ENCODE peak calls at places on chromosomes 11 and 22, in seven cellular contexts. One of them, this sample, is unnamed. For H3K36me3, the result is how much of the 10 kb centered on the place peaks cover.

GRCh38 chr11:33701302-33701701 is 676 bp upstream of the C11orf91 start:
- DNase-seq in lung: no peak
- DNase-seq in endodermal cell: no peak
- DNase-seq in lower lobe of right lung: no peak
- DNase-seq in fibroblast of lung: peak
- DNase-seq in body of pancreas: no peak
- DNase-seq in Peyer's patch: no peak
- DNase-seq in this sample: peak

GRCh38 chr11:82969811-82970210 is 68.3 kb downstream of the DDIAS start:
- DNase-seq in lung: no peak
- DNase-seq in endodermal cell: no peak
- DNase-seq in lower lobe of right lung: no peak
- DNase-seq in fibroblast of lung: no peak
- DNase-seq in body of pancreas: no peak
- DNase-seq in Peyer's patch: no peak
- DNase-seq in this sample: no peak

GRCh38 chr11:70099578-70100282 is 21.6 kb downstream of the ANO1 start:
- DNase-seq in lung: no peak
- DNase-seq in endodermal cell: no peak
- DNase-seq in lower lobe of right lung: no peak
- DNase-seq in fibroblast of lung: peak
- DNase-seq in body of pancreas: no peak
- DNase-seq in Peyer's patch: no peak
- DNase-seq in this sample: peak

GRCh38 chr22:44578115-44578457 is 80.1 kb upstream of the RTL6 start:
- DNase-seq in lung: no peak
- DNase-seq in endodermal cell: no peak
- DNase-seq in lower lobe of right lung: peak
- DNase-seq in fibroblast of lung: no peak
- DNase-seq in body of pancreas: no peak
- DNase-seq in Peyer's patch: no peak
- DNase-seq in this sample: no peak

GRCh38 chr11:94100253-94100652 is 28.4 kb upstream of the PANX1 start:
- DNase-seq in lung: no peak
- DNase-seq in endodermal cell: no peak
- DNase-seq in lower lobe of right lung: no peak
- DNase-seq in fibroblast of lung: no peak
- DNase-seq in body of pancreas: no peak
- DNase-seq in Peyer's patch: no peak
- DNase-seq in this sample: no peak

GRCh38 chr22:42844756-42845155 is 12.3 kb downstream of the ARFGAP3 start:
- DNase-seq in lung: no peak
- DNase-seq in endodermal cell: no peak
- DNase-seq in lower lobe of right lung: no peak
- DNase-seq in fibroblast of lung: no peak
- DNase-seq in body of pancreas: no peak
- DNase-seq in Peyer's patch: no peak
- DNase-seq in this sample: no peak

GRCh38 chr11:35036642-35037041 is 102.3 kb upstream of the CD44 start:
- DNase-seq in lung: no peak
- DNase-seq in endodermal cell: no peak
- DNase-seq in lower lobe of right lung: no peak
- DNase-seq in fibroblast of lung: no peak
- DNase-seq in body of pancreas: no peak
- DNase-seq in Peyer's patch: no peak
- DNase-seq in this sample: no peak

GRCh38 chr11:121241300-121242176 is 51.0 kb upstream of the SC5D start:
- DNase-seq in lung: no peak
- DNase-seq in endodermal cell: peak
- DNase-seq in lower lobe of right lung: no peak
- DNase-seq in fibroblast of lung: no peak
- DNase-seq in body of pancreas: no peak
- DNase-seq in Peyer's patch: no peak
- DNase-seq in this sample: no peak

GRCh38 chr22:48227341-48228018 is 1465.0 kb downstream of the TBC1D22A start:
- DNase-seq in lung: peak
- DNase-seq in endodermal cell: no peak
- DNase-seq in lower lobe of right lung: no peak
- DNase-seq in fibroblast of lung: no peak
- DNase-seq in body of pancreas: no peak
- DNase-seq in Peyer's patch: no peak
- DNase-seq in this sample: no peak

GRCh38 chr11:93904711-93905110 is 54.3 kb upstream of the VSTM5 start:
- DNase-seq in lung: no peak
- DNase-seq in endodermal cell: no peak
- DNase-seq in lower lobe of right lung: no peak
- DNase-seq in fibroblast of lung: peak
- DNase-seq in body of pancreas: no peak
- DNase-seq in Peyer's patch: no peak
- DNase-seq in this sample: no peak

GRCh38 chr11:61978703-61979661 is 11.5 kb upstream of the FTH1 start:
- DNase-seq in lung: no peak
- DNase-seq in endodermal cell: no peak
- DNase-seq in lower lobe of right lung: no peak
- DNase-seq in fibroblast of lung: peak
- DNase-seq in body of pancreas: peak
- DNase-seq in Peyer's patch: peak
- DNase-seq in this sample: no peak

GRCh38 chr11:76172583-76172982 is 33.7 kb downstream of the WNT11 start:
- DNase-seq in lung: no peak
- DNase-seq in endodermal cell: no peak
- DNase-seq in lower lobe of right lung: no peak
- DNase-seq in fibroblast of lung: peak
- DNase-seq in body of pancreas: no peak
- DNase-seq in Peyer's patch: no peak
- DNase-seq in this sample: no peak

GRCh38 chr11:126988655-126989054 is 11.9 kb downstream of the KIRREL3 start:
- DNase-seq in lung: no peak
- DNase-seq in endodermal cell: no peak
- DNase-seq in lower lobe of right lung: no peak
- DNase-seq in fibroblast of lung: no peak
- DNase-seq in body of pancreas: no peak
- DNase-seq in Peyer's patch: no peak
- DNase-seq in this sample: no peak

GRCh38 chr11:6390718-6391547 is 659 bp downstream of the SMPD1 start:
- DNase-seq in lung: no peak
- DNase-seq in endodermal cell: no peak
- DNase-seq in lower lobe of right lung: no peak
- DNase-seq in fibroblast of lung: no peak
- DNase-seq in body of pancreas: no peak
- DNase-seq in Peyer's patch: no peak
- DNase-seq in this sample: no peak

GRCh38 chr11:79077684-79078379 is 363.0 kb downstream of the TENM4 start:
- DNase-seq in lung: no peak
- DNase-seq in endodermal cell: no peak
- DNase-seq in lower lobe of right lung: no peak
- DNase-seq in fibroblast of lung: no peak
- DNase-seq in body of pancreas: no peak
- DNase-seq in Peyer's patch: no peak
- DNase-seq in this sample: no peak

GRCh38 chr11:68927280-68928107 is 23.8 kb downstream of the IGHMBP2 start:
- DNase-seq in lung: no peak
- DNase-seq in endodermal cell: no peak
- DNase-seq in lower lobe of right lung: no peak
- DNase-seq in fibroblast of lung: peak
- DNase-seq in body of pancreas: no peak
- DNase-seq in Peyer's patch: no peak
- DNase-seq in this sample: no peak

GRCh38 chr22:19842386-19843106 is 12.1 kb downstream of the GNB1L start:
- DNase-seq in lung: no peak
- DNase-seq in endodermal cell: no peak
- DNase-seq in lower lobe of right lung: no peak
- DNase-seq in fibroblast of lung: no peak
- DNase-seq in body of pancreas: no peak
- DNase-seq in Peyer's patch: no peak
- DNase-seq in this sample: no peak

GRCh38 chr11:34313099-34313517 is 44.7 kb downstream of the ABTB2 start:
- DNase-seq in lung: no peak
- DNase-seq in endodermal cell: no peak
- DNase-seq in lower lobe of right lung: no peak
- DNase-seq in fibroblast of lung: peak
- DNase-seq in body of pancreas: no peak
- DNase-seq in Peyer's patch: no peak
- DNase-seq in this sample: no peak

GRCh38 chr11:83195176-83195531 is 1.6 kb downstream of the ANKRD42 start:
- DNase-seq in lung: no peak
- DNase-seq in endodermal cell: no peak
- DNase-seq in lower lobe of right lung: no peak
- DNase-seq in fibroblast of lung: peak
- DNase-seq in body of pancreas: no peak
- DNase-seq in Peyer's patch: no peak
- DNase-seq in this sample: no peak

GRCh38 chr11:8812438-8812837 is 98.6 kb upstream of the AKIP1 start:
- DNase-seq in lung: peak
- DNase-seq in endodermal cell: peak
- DNase-seq in lower lobe of right lung: peak
- DNase-seq in fibroblast of lung: peak
- DNase-seq in body of pancreas: peak
- DNase-seq in Peyer's patch: no peak
- DNase-seq in this sample: no peak

GRCh38 chr11:8484251-8484650 is 109.8 kb downstream of the STK33 start:
- DNase-seq in lung: no peak
- DNase-seq in endodermal cell: no peak
- DNase-seq in lower lobe of right lung: no peak
- DNase-seq in fibroblast of lung: no peak
- DNase-seq in body of pancreas: no peak
- DNase-seq in Peyer's patch: no peak
- DNase-seq in this sample: no peak

GRCh38 chr22:47165338-47165931 is 403.0 kb downstream of the TBC1D22A start:
- DNase-seq in lung: no peak
- DNase-seq in endodermal cell: peak
- DNase-seq in lower lobe of right lung: peak
- DNase-seq in fibroblast of lung: no peak
- DNase-seq in body of pancreas: peak
- DNase-seq in Peyer's patch: peak
- DNase-seq in this sample: no peak

DNA sequence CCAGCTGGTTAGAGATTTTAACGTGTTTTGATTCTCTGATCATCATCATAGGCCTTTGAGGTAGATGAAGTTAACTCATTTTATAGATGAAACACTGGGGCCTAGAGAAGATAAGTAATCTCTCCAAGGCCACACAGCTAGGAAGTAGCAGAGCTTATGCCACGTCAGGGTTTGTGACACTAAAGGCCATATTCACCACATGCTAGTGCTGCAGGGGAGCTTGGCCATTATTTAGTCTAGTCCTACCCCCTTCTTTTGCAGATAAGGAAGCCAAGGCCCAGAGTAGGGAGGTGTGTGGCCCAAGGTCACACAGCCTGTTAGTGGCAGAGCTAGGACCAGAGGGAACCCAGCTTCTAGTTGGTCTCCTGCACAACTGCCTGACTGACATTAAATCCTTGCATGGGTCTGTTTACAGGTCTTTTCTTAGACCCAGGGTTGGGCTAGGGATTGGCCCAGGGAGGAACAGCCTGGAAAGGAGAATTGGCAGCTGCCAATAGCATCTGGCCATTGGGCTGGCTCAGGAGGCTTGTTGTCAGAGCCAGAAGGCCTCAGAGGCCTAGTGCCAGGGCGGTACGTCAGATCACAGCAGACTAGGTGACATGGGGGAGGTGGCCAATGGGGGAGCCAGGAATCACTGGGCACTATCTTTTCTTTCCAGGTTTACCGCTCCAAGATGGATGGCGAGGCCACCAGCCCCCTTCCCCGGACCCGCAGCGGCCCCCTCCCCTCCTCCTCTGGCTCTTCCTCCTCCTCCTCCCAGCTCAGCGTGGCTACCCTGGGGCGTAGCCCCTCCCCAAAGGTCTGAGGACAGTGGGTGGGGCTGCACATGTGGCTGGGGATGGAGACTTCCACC is 36.0 kb downstream of the PHLDB1 start:
- DNase-seq in lung: no peak
- DNase-seq in endodermal cell: no peak
- DNase-seq in lower lobe of right lung: no peak
- DNase-seq in fibroblast of lung: no peak
- DNase-seq in body of pancreas: peak
- DNase-seq in Peyer's patch: no peak
- DNase-seq in this sample: no peak
- H3K36me3 ChIP-seq in lung: half or more
- H3K36me3 ChIP-seq in endodermal cell: under half
- H3K36me3 ChIP-seq in lower lobe of right lung: half or more
- H3K36me3 ChIP-seq in fibroblast of lung: half or more
- H3K36me3 ChIP-seq in body of pancreas: under half
- H3K36me3 ChIP-seq in Peyer's patch: under half
- H3K36me3 ChIP-seq in this sample: half or more

DNA sequence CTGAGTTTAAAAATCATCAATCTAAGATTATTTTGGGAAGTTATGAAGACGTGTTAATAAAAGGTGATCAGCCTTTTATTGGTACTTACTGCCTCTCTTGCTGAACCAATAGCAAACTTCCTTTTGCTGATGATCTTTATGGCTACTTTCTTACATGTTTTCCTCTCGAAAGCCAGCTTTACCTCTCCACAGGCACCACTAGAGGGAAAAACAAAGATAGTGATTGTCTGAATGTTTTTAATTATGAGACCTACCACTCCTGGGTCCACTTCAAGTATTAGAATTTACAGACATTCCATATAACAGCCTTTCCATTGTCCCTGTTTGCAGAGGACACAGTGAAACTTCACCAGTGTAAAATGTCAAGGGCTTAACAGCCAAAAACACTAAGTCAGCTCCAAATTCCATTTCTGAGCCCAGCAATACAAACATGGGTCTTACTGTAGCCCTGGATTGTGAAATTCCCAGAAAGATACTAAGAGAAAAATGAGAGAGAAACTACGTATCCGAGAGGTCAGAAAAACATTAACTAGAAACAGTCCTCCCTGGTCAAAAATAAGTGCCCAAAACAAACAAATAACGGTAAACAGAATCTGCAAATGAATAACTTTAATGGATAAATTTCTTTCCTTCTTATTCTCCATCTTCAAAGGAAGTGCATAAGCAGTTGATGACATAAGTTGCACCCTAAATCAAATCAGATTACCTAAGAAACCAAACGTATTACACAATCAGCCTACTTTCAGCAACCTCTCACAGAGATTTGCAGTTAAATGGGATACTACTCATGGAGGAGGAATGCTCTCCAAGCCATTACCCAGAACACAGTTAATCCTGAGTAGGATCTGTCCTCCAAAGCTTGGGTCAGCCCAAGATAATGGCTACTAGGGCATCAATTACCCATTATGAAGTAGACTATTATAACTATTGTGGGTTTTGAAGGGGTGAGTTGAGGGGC is 29.5 kb downstream of the CHEK2 start:
- DNase-seq in lung: no peak
- DNase-seq in endodermal cell: no peak
- DNase-seq in lower lobe of right lung: no peak
- DNase-seq in fibroblast of lung: peak
- DNase-seq in body of pancreas: no peak
- DNase-seq in Peyer's patch: no peak
- DNase-seq in this sample: peak
- H3K4me3 ChIP-seq in lung: no peak
- H3K4me3 ChIP-seq in endodermal cell: no peak
- H3K4me3 ChIP-seq in lower lobe of right lung: no peak
- H3K4me3 ChIP-seq in fibroblast of lung: no peak
- H3K4me3 ChIP-seq in body of pancreas: no peak
- H3K4me3 ChIP-seq in Peyer's patch: no peak
- H3K4me3 ChIP-seq in this sample: no peak

GRCh38 chr22:29288837-29289236 is 17.6 kb upstream of the GAS2L1 start:
- DNase-seq in lung: no peak
- DNase-seq in endodermal cell: no peak
- DNase-seq in lower lobe of right lung: no peak
- DNase-seq in fibroblast of lung: no peak
- DNase-seq in body of pancreas: no peak
- DNase-seq in Peyer's patch: no peak
- DNase-seq in this sample: no peak
- H3K36me3 ChIP-seq in lung: under half
- H3K36me3 ChIP-seq in endodermal cell: half or more
- H3K36me3 ChIP-seq in lower lobe of right lung: half or more
- H3K36me3 ChIP-seq in fibroblast of lung: under half
- H3K36me3 ChIP-seq in body of pancreas: half or more
- H3K36me3 ChIP-seq in Peyer's patch: under half
- H3K36me3 ChIP-seq in this sample: half or more

GRCh38 chr11:120132645-120133185 is 5.2 kb downstream of the TRIM29 start:
- DNase-seq in lung: no peak
- DNase-seq in endodermal cell: no peak
- DNase-seq in lower lobe of right lung: no peak
- DNase-seq in fibroblast of lung: no peak
- DNase-seq in body of pancreas: peak
- DNase-seq in Peyer's patch: no peak
- DNase-seq in this sample: no peak
- H3K4me3 ChIP-seq in lung: no peak
- H3K4me3 ChIP-seq in endodermal cell: no peak
- H3K4me3 ChIP-seq in lower lobe of right lung: no peak
- H3K4me3 ChIP-seq in fibroblast of lung: no peak
- H3K4me3 ChIP-seq in body of pancreas: no peak
- H3K4me3 ChIP-seq in Peyer's patch: no peak
- H3K4me3 ChIP-seq in this sample: no peak